ENCODE peak calls at places on chromosomes 5 and 9, in seven cellular contexts. One of them, this sample, is unnamed.

GRCh38 chr5:176535101-176535654 is 2.0 kb downstream of the RNF44 start:
- DNase-seq in body of pancreas: no peak
- DNase-seq in endodermal cell: peak; percentile 47
- DNase-seq in mucosa of descending colon: peak; percentile 67
- DNase-seq in Peyer's patch: peak; percentile 80
- DNase-seq in right lobe of liver: no peak
- DNase-seq in PC-9: no peak
- DNase-seq in this sample: no peak

GRCh38 chr9:77016526-77017504 is 2.6 kb upstream of the FOXB2 start:
- DNase-seq in PC-9: no peak
- DNase-seq in body of pancreas: no peak
- DNase-seq in Peyer's patch: no peak
- DNase-seq in mucosa of descending colon: no peak
- DNase-seq in right lobe of liver: no peak
- DNase-seq in endodermal cell: peak; percentile 83
- DNase-seq in this sample: no peak

GRCh38 chr5:157026789-157027424 is 32.0 kb downstream of the HAVCR1 start:
- DNase-seq in mucosa of descending colon: no peak
- DNase-seq in right lobe of liver: no peak
- DNase-seq in Peyer's patch: no peak
- DNase-seq in body of pancreas: peak; percentile 16
- DNase-seq in PC-9: peak; percentile 39
- DNase-seq in endodermal cell: peak; percentile 81
- DNase-seq in this sample: no peak

GRCh38 chr9:7560669-7561305 is 238.8 kb downstream of the DMAC1 start:
- DNase-seq in Peyer's patch: no peak
- DNase-seq in body of pancreas: peak; percentile 9
- DNase-seq in endodermal cell: peak; percentile 54
- DNase-seq in PC-9: no peak
- DNase-seq in mucosa of descending colon: no peak
- DNase-seq in right lobe of liver: no peak
- DNase-seq in this sample: no peak

GRCh38 chr9:130962418-130963316 is 23.6 kb upstream of the FIBCD1 start:
- DNase-seq in PC-9: peak; percentile 84
- DNase-seq in mucosa of descending colon: no peak
- DNase-seq in right lobe of liver: no peak
- DNase-seq in Peyer's patch: no peak
- DNase-seq in endodermal cell: peak; percentile 89
- DNase-seq in body of pancreas: no peak
- DNase-seq in this sample: peak; percentile 85

GRCh38 chr5:158430166-158430828 is 571.4 kb upstream of the CLINT1 start:
- DNase-seq in body of pancreas: no peak
- DNase-seq in PC-9: no peak
- DNase-seq in endodermal cell: no peak
- DNase-seq in Peyer's patch: no peak
- DNase-seq in right lobe of liver: no peak
- DNase-seq in mucosa of descending colon: no peak
- DNase-seq in this sample: no peak

GRCh38 chr5:176400382-176401156 is 12.0 kb downstream of the HIGD2A start:
- DNase-seq in body of pancreas: no peak
- DNase-seq in mucosa of descending colon: peak; percentile 89
- DNase-seq in right lobe of liver: no peak
- DNase-seq in PC-9: peak; percentile 29
- DNase-seq in endodermal cell: no peak
- DNase-seq in Peyer's patch: peak; percentile 86
- DNase-seq in this sample: no peak

GRCh38 chr9:114166103-114166470 is 10.8 kb downstream of the COL27A1 start:
- DNase-seq in endodermal cell: no peak
- DNase-seq in Peyer's patch: no peak
- DNase-seq in body of pancreas: no peak
- DNase-seq in mucosa of descending colon: no peak
- DNase-seq in PC-9: no peak
- DNase-seq in right lobe of liver: no peak
- DNase-seq in this sample: no peak

GRCh38 chr9:135494791-135495559 is 5.5 kb upstream of the MRPS2 start:
- DNase-seq in body of pancreas: no peak
- DNase-seq in mucosa of descending colon: peak; percentile 20
- DNase-seq in right lobe of liver: peak; percentile 32
- DNase-seq in endodermal cell: no peak
- DNase-seq in Peyer's patch: no peak
- DNase-seq in PC-9: no peak
- DNase-seq in this sample: no peak

GRCh38 chr9:126956929-126957686 is 42.5 kb downstream of the RALGPS1 start:
- DNase-seq in Peyer's patch: no peak
- DNase-seq in endodermal cell: peak; percentile 58
- DNase-seq in body of pancreas: no peak
- DNase-seq in PC-9: peak; percentile 64
- DNase-seq in right lobe of liver: no peak
- DNase-seq in mucosa of descending colon: no peak
- DNase-seq in this sample: peak; percentile 22

GRCh38 chr9:135474915-135475314 is 4.7 kb upstream of the PPP1R26 start:
- DNase-seq in mucosa of descending colon: peak; percentile 26
- DNase-seq in Peyer's patch: no peak
- DNase-seq in endodermal cell: peak; percentile 89
- DNase-seq in body of pancreas: no peak
- DNase-seq in PC-9: no peak
- DNase-seq in right lobe of liver: no peak
- DNase-seq in this sample: no peak

GRCh38 chr9:104746798-104747197 is 685 bp upstream of the NIPSNAP3A start:
- DNase-seq in endodermal cell: no peak
- DNase-seq in body of pancreas: no peak
- DNase-seq in Peyer's patch: no peak
- DNase-seq in PC-9: no peak
- DNase-seq in right lobe of liver: no peak
- DNase-seq in mucosa of descending colon: no peak
- DNase-seq in this sample: no peak

GRCh38 chr9:75185585-75186170 is 97.4 kb downstream of the OSTF1 start:
- DNase-seq in endodermal cell: peak; percentile 84
- DNase-seq in body of pancreas: peak; percentile 59
- DNase-seq in right lobe of liver: peak; percentile 54
- DNase-seq in PC-9: no peak
- DNase-seq in Peyer's patch: peak; percentile 76
- DNase-seq in mucosa of descending colon: peak; percentile 59
- DNase-seq in this sample: no peak

GRCh38 chr5:102231693-102232619 is 64.1 kb downstream of the SLCO4C1 start:
- DNase-seq in PC-9: no peak
- DNase-seq in right lobe of liver: no peak
- DNase-seq in mucosa of descending colon: no peak
- DNase-seq in body of pancreas: no peak
- DNase-seq in endodermal cell: no peak
- DNase-seq in Peyer's patch: no peak
- DNase-seq in this sample: no peak

GRCh38 chr9:96062051-96062450 is 186.6 kb downstream of the ERCC6L2 start:
- DNase-seq in PC-9: no peak
- DNase-seq in mucosa of descending colon: no peak
- DNase-seq in Peyer's patch: no peak
- DNase-seq in body of pancreas: no peak
- DNase-seq in right lobe of liver: no peak
- DNase-seq in endodermal cell: no peak
- DNase-seq in this sample: no peak
- TF ChIP-seq CTCF in PC-9: no peak
- TF ChIP-seq CTCF in mucosa of descending colon: no peak
- TF ChIP-seq CTCF in Peyer's patch: no peak
- TF ChIP-seq CTCF in body of pancreas: no peak
- TF ChIP-seq CTCF in right lobe of liver: no peak
- TF ChIP-seq CTCF in endodermal cell: no peak
- TF ChIP-seq CTCF in this sample: no peak

GRCh38 chr9:84368593-84368992 is 28.0 kb upstream of the SLC28A3 start:
- DNase-seq in PC-9: no peak
- DNase-seq in body of pancreas: no peak
- DNase-seq in Peyer's patch: no peak
- DNase-seq in endodermal cell: no peak
- DNase-seq in mucosa of descending colon: no peak
- DNase-seq in right lobe of liver: no peak
- DNase-seq in this sample: no peak

GRCh38 chr9:84373975-84374374 is 33.4 kb upstream of the SLC28A3 start:
- DNase-seq in endodermal cell: no peak
- DNase-seq in mucosa of descending colon: no peak
- DNase-seq in body of pancreas: no peak
- DNase-seq in PC-9: no peak
- DNase-seq in right lobe of liver: no peak
- DNase-seq in Peyer's patch: no peak
- DNase-seq in this sample: no peak

GRCh38 chr9:84374516-84374915 is 34.0 kb upstream of the SLC28A3 start:
- DNase-seq in mucosa of descending colon: no peak
- DNase-seq in body of pancreas: no peak
- DNase-seq in right lobe of liver: no peak
- DNase-seq in PC-9: no peak
- DNase-seq in endodermal cell: no peak
- DNase-seq in Peyer's patch: no peak
- DNase-seq in this sample: no peak

GRCh38 chr9:84375954-84376353 is 35.4 kb upstream of the SLC28A3 start:
- DNase-seq in body of pancreas: no peak
- DNase-seq in endodermal cell: no peak
- DNase-seq in Peyer's patch: no peak
- DNase-seq in PC-9: no peak
- DNase-seq in mucosa of descending colon: no peak
- DNase-seq in right lobe of liver: no peak
- DNase-seq in this sample: no peak

DNA sequence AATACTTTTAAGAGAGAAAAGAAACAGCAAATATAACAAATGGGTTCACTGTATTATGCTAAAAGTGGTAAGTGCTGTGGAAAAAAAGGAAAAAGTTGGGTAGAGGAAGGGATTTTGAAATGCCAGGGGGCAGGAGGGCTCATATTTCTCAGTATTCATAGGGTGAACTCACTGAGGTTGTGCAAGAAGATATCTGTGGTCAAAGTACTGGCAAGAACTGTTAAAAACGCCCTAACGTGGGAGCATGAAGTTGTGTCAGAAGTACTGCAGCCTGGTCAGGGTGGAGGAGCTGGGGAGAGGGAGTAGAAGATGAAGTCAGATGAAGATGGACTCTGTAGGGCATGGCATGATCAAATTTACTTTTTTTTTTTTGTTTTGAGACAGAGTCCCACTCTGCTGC is 31.2 kb upstream of the SLC28A3 start:
- DNase-seq in Peyer's patch: no peak
- DNase-seq in PC-9: peak; percentile 72
- DNase-seq in mucosa of descending colon: no peak
- DNase-seq in right lobe of liver: peak; percentile 66
- DNase-seq in body of pancreas: no peak
- DNase-seq in endodermal cell: no peak
- DNase-seq in this sample: peak; percentile 66
- H3K4me3 ChIP-seq in Peyer's patch: no peak overlapping the region
- H3K4me3 ChIP-seq in PC-9: no peak overlapping the region
- H3K4me3 ChIP-seq in mucosa of descending colon: no peak overlapping the region
- H3K4me3 ChIP-seq in right lobe of liver: no peak overlapping the region
- H3K4me3 ChIP-seq in body of pancreas: no peak overlapping the region
- H3K4me3 ChIP-seq in endodermal cell: no peak overlapping the region
- H3K4me3 ChIP-seq in this sample: no peak overlapping the region

GRCh38 chr5:43658499-43658898 is 55.5 kb downstream of the NNT start:
- DNase-seq in endodermal cell: no peak
- DNase-seq in Peyer's patch: no peak
- DNase-seq in PC-9: peak; percentile 32
- DNase-seq in mucosa of descending colon: no peak
- DNase-seq in body of pancreas: no peak
- DNase-seq in right lobe of liver: no peak
- DNase-seq in this sample: peak; percentile 78
- H3K36me3 ChIP-seq in endodermal cell: peaks cover 45% of the 10 kb centered on the region
- H3K36me3 ChIP-seq in Peyer's patch: no peaks in the 10 kb centered on the region
- H3K36me3 ChIP-seq in PC-9: no peaks in the 10 kb centered on the region
- H3K36me3 ChIP-seq in mucosa of descending colon: no peaks in the 10 kb centered on the region
- H3K36me3 ChIP-seq in body of pancreas: peaks cover 5% of the 10 kb centered on the region
- H3K36me3 ChIP-seq in right lobe of liver: peaks cover 12% of the 10 kb centered on the region
- H3K36me3 ChIP-seq in this sample: peaks cover 1% of the 10 kb centered on the region

DNA sequence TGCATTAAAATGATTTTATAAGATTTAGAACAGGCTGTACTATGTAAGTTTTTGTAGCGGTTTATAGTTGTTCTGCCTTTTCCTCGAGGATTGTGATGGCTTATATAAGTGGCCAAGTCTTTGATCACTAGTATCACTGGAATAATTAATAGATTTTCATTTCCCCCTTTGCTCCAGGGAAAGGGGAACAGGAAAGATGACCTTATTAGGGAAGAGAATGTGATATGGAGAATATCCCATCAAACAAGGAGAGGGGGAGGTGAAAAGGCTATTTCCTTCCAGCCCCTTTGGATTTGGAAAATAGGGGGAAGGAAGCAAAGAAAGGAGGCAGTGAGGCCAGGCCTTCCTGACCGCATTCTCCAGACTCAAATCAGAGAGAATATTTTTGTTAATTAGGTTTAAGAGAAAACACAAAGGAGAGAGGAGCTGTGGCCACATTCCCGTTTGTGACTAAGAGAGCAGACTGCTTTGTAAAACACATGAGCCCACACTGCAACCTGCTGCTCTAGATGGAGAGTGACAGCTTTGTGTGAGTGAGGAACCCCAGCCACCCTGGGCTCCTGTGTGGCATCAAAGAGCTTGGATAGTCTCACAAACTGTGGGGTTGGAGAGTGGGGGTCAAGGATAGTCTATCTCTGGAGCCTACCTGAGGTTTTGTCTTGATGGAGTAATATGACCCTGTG is 359.5 kb downstream of the DTWD2 start:
- DNase-seq in PC-9: no peak
- DNase-seq in right lobe of liver: no peak
- DNase-seq in mucosa of descending colon: no peak
- DNase-seq in endodermal cell: peak; percentile 67
- DNase-seq in Peyer's patch: no peak
- DNase-seq in body of pancreas: no peak
- DNase-seq in this sample: no peak
- TF ChIP-seq CTCF in PC-9: no peak
- TF ChIP-seq CTCF in right lobe of liver: no peak
- TF ChIP-seq CTCF in mucosa of descending colon: no peak
- TF ChIP-seq CTCF in endodermal cell: no peak
- TF ChIP-seq CTCF in Peyer's patch: no peak
- TF ChIP-seq CTCF in body of pancreas: no peak
- TF ChIP-seq CTCF in this sample: no peak

DNA sequence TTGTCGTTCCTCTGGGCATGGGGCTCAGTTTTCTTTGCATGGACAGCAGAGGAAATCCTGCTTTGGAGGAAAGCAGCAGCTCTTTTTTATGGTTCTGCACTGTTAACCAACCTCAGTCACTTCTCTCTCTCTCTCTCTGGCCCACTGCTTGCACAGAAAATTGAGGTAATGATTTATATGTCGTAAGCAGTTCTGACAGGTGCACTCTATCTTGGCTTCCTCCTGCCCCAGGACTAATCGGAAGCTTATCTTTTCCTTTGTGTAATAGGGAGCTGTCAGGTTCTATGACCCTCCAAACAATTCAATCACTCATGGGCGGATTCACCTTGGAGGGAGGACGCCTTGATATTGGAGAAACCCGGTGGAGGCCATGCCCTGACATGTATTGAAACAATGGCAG is 159.7 kb upstream of the GPR151 start:
- DNase-seq in PC-9: no peak
- DNase-seq in mucosa of descending colon: no peak
- DNase-seq in endodermal cell: no peak
- DNase-seq in body of pancreas: no peak
- DNase-seq in Peyer's patch: no peak
- DNase-seq in right lobe of liver: no peak
- DNase-seq in this sample: no peak
- H3K4me3 ChIP-seq in PC-9: no peak overlapping the region
- H3K4me3 ChIP-seq in mucosa of descending colon: no peak overlapping the region
- H3K4me3 ChIP-seq in endodermal cell: no peak overlapping the region
- H3K4me3 ChIP-seq in body of pancreas: no peak overlapping the region
- H3K4me3 ChIP-seq in Peyer's patch: no peak overlapping the region
- H3K4me3 ChIP-seq in right lobe of liver: no peak overlapping the region
- H3K4me3 ChIP-seq in this sample: no peak overlapping the region

GRCh38 chr9:133770076-133770777 is 32.1 kb upstream of the SARDH start:
- DNase-seq in endodermal cell: peak; percentile 37
- DNase-seq in body of pancreas: peak; percentile 40
- DNase-seq in mucosa of descending colon: no peak
- DNase-seq in PC-9: no peak
- DNase-seq in Peyer's patch: peak; percentile 40
- DNase-seq in right lobe of liver: peak; percentile 59
- DNase-seq in this sample: no peak
- H3K36me3 ChIP-seq in endodermal cell: peaks cover 50% of the 10 kb centered on the region
- H3K36me3 ChIP-seq in body of pancreas: no peaks in the 10 kb centered on the region
- H3K36me3 ChIP-seq in mucosa of descending colon: peaks cover 3% of the 10 kb centered on the region
- H3K36me3 ChIP-seq in PC-9: peaks cover 16% of the 10 kb centered on the region
- H3K36me3 ChIP-seq in Peyer's patch: no peaks in the 10 kb centered on the region
- H3K36me3 ChIP-seq in right lobe of liver: peaks cover 12% of the 10 kb centered on the region
- H3K36me3 ChIP-seq in this sample: peaks cover 36% of the 10 kb centered on the region